ENCODE peak calls at places on chromosome 13, in nine cellular contexts. One of them, this sample, is unnamed.

GRCh38 chr13:59112375-59112774 is 1051.4 kb downstream of the DIAPH3 start:
- DNase-seq in cardiac fibroblast: peak
- DNase-seq in stimulated activated CD4-positive, alpha-beta T cell treated with anti-CD3 and anti-CD28 coated beads, Interleukin-15, amount 100 ng/mL, for 1 hour: no peak
- DNase-seq in A673: peak
- DNase-seq in GOT3: no peak
- DNase-seq in activated naive CD4-positive, alpha-beta T cell treated with Interleukin-2 at 50 U/mL for 16 hours: no peak
- DNase-seq in fibroblast of pulmonary artery: peak
- DNase-seq in NCI-H774: no peak
- DNase-seq in AG10803: peak
- DNase-seq in this sample: peak

GRCh38 chr13:32029684-32030083 is 1.9 kb upstream of the FRY start:
- DNase-seq in fibroblast of pulmonary artery: no peak
- DNase-seq in GOT3: no peak
- DNase-seq in A673: no peak
- DNase-seq in activated naive CD4-positive, alpha-beta T cell treated with Interleukin-2 at 50 U/mL for 16 hours: no peak
- DNase-seq in NCI-H774: no peak
- DNase-seq in cardiac fibroblast: no peak
- DNase-seq in AG10803: no peak
- DNase-seq in stimulated activated CD4-positive, alpha-beta T cell treated with anti-CD3 and anti-CD28 coated beads, Interleukin-15, amount 100 ng/mL, for 1 hour: no peak
- DNase-seq in this sample: no peak

GRCh38 chr13:36057041-36057440 is 74.1 kb downstream of the DCLK1 start:
- DNase-seq in activated naive CD4-positive, alpha-beta T cell treated with Interleukin-2 at 50 U/mL for 16 hours: no peak
- DNase-seq in A673: peak
- DNase-seq in cardiac fibroblast: no peak
- DNase-seq in AG10803: no peak
- DNase-seq in fibroblast of pulmonary artery: peak
- DNase-seq in GOT3: no peak
- DNase-seq in stimulated activated CD4-positive, alpha-beta T cell treated with anti-CD3 and anti-CD28 coated beads, Interleukin-15, amount 100 ng/mL, for 1 hour: no peak
- DNase-seq in NCI-H774: no peak
- DNase-seq in this sample: peak

GRCh38 chr13:107299717-107300116 is 731.8 kb upstream of the ARGLU1 start:
- DNase-seq in GOT3: no peak
- DNase-seq in stimulated activated CD4-positive, alpha-beta T cell treated with anti-CD3 and anti-CD28 coated beads, Interleukin-15, amount 100 ng/mL, for 1 hour: no peak
- DNase-seq in cardiac fibroblast: no peak
- DNase-seq in activated naive CD4-positive, alpha-beta T cell treated with Interleukin-2 at 50 U/mL for 16 hours: no peak
- DNase-seq in A673: no peak
- DNase-seq in fibroblast of pulmonary artery: no peak
- DNase-seq in NCI-H774: no peak
- DNase-seq in AG10803: no peak
- DNase-seq in this sample: no peak

GRCh38 chr13:74288361-74288911 is 154.2 kb upstream of the KLF12 start:
- DNase-seq in NCI-H774: peak
- DNase-seq in GOT3: no peak
- DNase-seq in cardiac fibroblast: peak
- DNase-seq in AG10803: no peak
- DNase-seq in stimulated activated CD4-positive, alpha-beta T cell treated with anti-CD3 and anti-CD28 coated beads, Interleukin-15, amount 100 ng/mL, for 1 hour: no peak
- DNase-seq in fibroblast of pulmonary artery: no peak
- DNase-seq in activated naive CD4-positive, alpha-beta T cell treated with Interleukin-2 at 50 U/mL for 16 hours: peak
- DNase-seq in A673: peak
- DNase-seq in this sample: no peak

GRCh38 chr13:108957369-108958012 is 328.1 kb downstream of the MYO16 start:
- DNase-seq in A673: peak
- DNase-seq in GOT3: no peak
- DNase-seq in activated naive CD4-positive, alpha-beta T cell treated with Interleukin-2 at 50 U/mL for 16 hours: no peak
- DNase-seq in stimulated activated CD4-positive, alpha-beta T cell treated with anti-CD3 and anti-CD28 coated beads, Interleukin-15, amount 100 ng/mL, for 1 hour: no peak
- DNase-seq in fibroblast of pulmonary artery: peak
- DNase-seq in AG10803: peak
- DNase-seq in NCI-H774: no peak
- DNase-seq in cardiac fibroblast: peak
- DNase-seq in this sample: peak

GRCh38 chr13:76597868-76598267 is 288.3 kb downstream of the KCTD12 start:
- DNase-seq in GOT3: no peak
- DNase-seq in A673: no peak
- DNase-seq in fibroblast of pulmonary artery: no peak
- DNase-seq in NCI-H774: no peak
- DNase-seq in stimulated activated CD4-positive, alpha-beta T cell treated with anti-CD3 and anti-CD28 coated beads, Interleukin-15, amount 100 ng/mL, for 1 hour: no peak
- DNase-seq in cardiac fibroblast: no peak
- DNase-seq in activated naive CD4-positive, alpha-beta T cell treated with Interleukin-2 at 50 U/mL for 16 hours: no peak
- DNase-seq in AG10803: no peak
- DNase-seq in this sample: no peak

GRCh38 chr13:21427741-21428140 is 31.4 kb downstream of the ZDHHC20 start:
- DNase-seq in AG10803: no peak
- DNase-seq in cardiac fibroblast: no peak
- DNase-seq in GOT3: no peak
- DNase-seq in fibroblast of pulmonary artery: no peak
- DNase-seq in NCI-H774: no peak
- DNase-seq in A673: no peak
- DNase-seq in stimulated activated CD4-positive, alpha-beta T cell treated with anti-CD3 and anti-CD28 coated beads, Interleukin-15, amount 100 ng/mL, for 1 hour: no peak
- DNase-seq in activated naive CD4-positive, alpha-beta T cell treated with Interleukin-2 at 50 U/mL for 16 hours: no peak
- DNase-seq in this sample: no peak

GRCh38 chr13:34357435-34358232 is 539.7 kb downstream of the RFC3 start:
- DNase-seq in A673: peak
- DNase-seq in AG10803: peak
- DNase-seq in cardiac fibroblast: peak
- DNase-seq in NCI-H774: no peak
- DNase-seq in activated naive CD4-positive, alpha-beta T cell treated with Interleukin-2 at 50 U/mL for 16 hours: no peak
- DNase-seq in GOT3: no peak
- DNase-seq in fibroblast of pulmonary artery: peak
- DNase-seq in stimulated activated CD4-positive, alpha-beta T cell treated with anti-CD3 and anti-CD28 coated beads, Interleukin-15, amount 100 ng/mL, for 1 hour: no peak
- DNase-seq in this sample: peak

GRCh38 chr13:93259527-93260080 is 33.0 kb downstream of the GPC6 start:
- DNase-seq in fibroblast of pulmonary artery: no peak
- DNase-seq in NCI-H774: no peak
- DNase-seq in activated naive CD4-positive, alpha-beta T cell treated with Interleukin-2 at 50 U/mL for 16 hours: no peak
- DNase-seq in GOT3: no peak
- DNase-seq in AG10803: no peak
- DNase-seq in A673: no peak
- DNase-seq in cardiac fibroblast: no peak
- DNase-seq in stimulated activated CD4-positive, alpha-beta T cell treated with anti-CD3 and anti-CD28 coated beads, Interleukin-15, amount 100 ng/mL, for 1 hour: no peak
- DNase-seq in this sample: no peak

GRCh38 chr13:92429231-92429630 is 797.4 kb upstream of the GPC6 start:
- DNase-seq in activated naive CD4-positive, alpha-beta T cell treated with Interleukin-2 at 50 U/mL for 16 hours: no peak
- DNase-seq in cardiac fibroblast: no peak
- DNase-seq in stimulated activated CD4-positive, alpha-beta T cell treated with anti-CD3 and anti-CD28 coated beads, Interleukin-15, amount 100 ng/mL, for 1 hour: no peak
- DNase-seq in NCI-H774: no peak
- DNase-seq in GOT3: no peak
- DNase-seq in fibroblast of pulmonary artery: no peak
- DNase-seq in AG10803: no peak
- DNase-seq in A673: no peak
- DNase-seq in this sample: no peak